ENCODE peak calls at places on chromosomes 2 and 18, in seven cellular contexts. R, M, O, F, Q, E and T are unnamed samples.

GRCh38 chr2:20661981-20662937 is 4.7 kb upstream of the GDF7 start:
- DNase-seq in R (no peak), M (no peak), O (no peak), F (no peak), Q (no peak), E (no peak), T (no peak)

GRCh38 chr18:37564796-37565137 is 831 bp downstream of the CELF4 start:
- DNase-seq in R (no peak), M (no peak), O (peak), F (no peak), Q (no peak), E (no peak), T (peak)

GRCh38 chr2:221461911-221462310 is 110.2 kb downstream of the EPHA4 start:
- DNase-seq in R (no peak), M (no peak), O (no peak), F (no peak), Q (no peak), E (no peak), T (no peak)

GRCh38 chr18:29616885-29617284 is 1425.7 kb downstream of the DSC3 start:
- DNase-seq in R (no peak), M (no peak), O (no peak), F (no peak), Q (no peak), E (no peak), T (no peak)

GRCh38 chr2:149401007-149401406 is 70.6 kb downstream of the LYPD6 start:
- DNase-seq in R (no peak), M (no peak), O (no peak), F (no peak), Q (no peak), E (no peak), T (no peak)

GRCh38 chr18:13577091-13577697 is 149.2 kb downstream of the FAM210A start:
- DNase-seq in R (no peak), M (peak), O (no peak), F (no peak), Q (peak), E (no peak), T (no peak)

GRCh38 chr2:217326238-217327022 is 466.6 kb upstream of the TNP1 start:
- DNase-seq in R (no peak), M (no peak), O (no peak), F (no peak), Q (no peak), E (no peak), T (no peak)

GRCh38 chr18:3454365-3455089 is 4.6 kb downstream of the TGIF1 start:
- DNase-seq in R (peak), M (no peak), O (peak), F (peak), Q (no peak), E (peak), T (no peak)

GRCh38 chr2:27303093-27304025 is 4.9 kb downstream of the UCN start:
- DNase-seq in R (peak), M (no peak), O (peak), F (peak), Q (no peak), E (peak), T (no peak)

GRCh38 chr18:10536270-10536669 is 10.4 kb downstream of the NAPG start:
- DNase-seq in R (no peak), M (no peak), O (no peak), F (no peak), Q (no peak), E (no peak), T (no peak)